ENCODE peak calls at places on chromosomes 1 and 21, in seven cellular contexts. B is RCC 7860; U is BE2C; E is NT2/D1; O is ACHN; F is activated naive CD8-positive, alpha-beta T cell treated with anti-CD3 and anti-CD28 coated beads, Interleukin-2, amount 50 U/mL, for 24 hours; I is AG20443. Y is an unnamed sample.

GRCh38 chr21:45447821-45448220 is 42.9 kb downstream of the COL18A1 start:
- DNase-seq in O (no peak), F (no peak), E (no peak), U (no peak), B (no peak), I (no peak), Y (no peak)

GRCh38 chr1:6288026-6288425 is 27.1 kb upstream of the GPR153 start:
- DNase-seq in B (no peak), I (no peak), E (no peak), U (no peak), O (no peak), F (no peak), Y (no peak)

GRCh38 chr1:16162163-16162822 is 6.4 kb upstream of the EPHA2 start:
- DNase-seq in I (no peak), U (no peak), E (no peak), O (no peak), F (peak; percentile 61), B (no peak), Y (peak; percentile 96)

GRCh38 chr21:45234127-45234526 is 53.6 kb downstream of the POFUT2 start:
- DNase-seq in U (no peak), B (no peak), I (no peak), F (no peak), E (no peak), O (no peak), Y (no peak)

GRCh38 chr1:95117207-95118018 is at the start of gene TLCD4:
- DNase-seq in B (peak; percentile 24), O (peak; percentile 62), E (peak; percentile 51), I (peak; percentile 82), U (peak; percentile 50), F (peak; percentile 19), Y (peak; percentile 77)

GRCh38 chr1:205813755-205814058 is 709 bp upstream of the SLC41A1 start:
- DNase-seq in B (peak; percentile 39), U (no peak), O (no peak), E (no peak), I (no peak), F (peak; percentile 49), Y (no peak)

GRCh38 chr1:6243993-6244392 is at the start of gene HES3:
- DNase-seq in O (no peak), F (no peak), B (no peak), I (no peak), U (no peak), E (no peak), Y (no peak)

GRCh38 chr21:17730782-17731181 is 88.4 kb downstream of the C21orf91 start:
- DNase-seq in O (no peak), U (no peak), F (no peak), B (no peak), I (peak; percentile 26), E (no peak), Y (no peak)

GRCh38 chr1:169326644-169327316 is 40.8 kb downstream of the NME7 start:
- DNase-seq in B (peak; percentile 67), E (no peak), U (no peak), O (peak; percentile 88), F (no peak), I (peak; percentile 12), Y (peak; percentile 31)

GRCh38 chr1:10835423-10836421 is 39.3 kb upstream of the CASZ1 start:
- DNase-seq in E (peak; percentile 83), F (peak; percentile 11), U (peak; percentile 79), I (peak; percentile 75), B (no peak), O (no peak), Y (peak; percentile 95)

GRCh38 chr21:39103689-39104088 is 79.6 kb downstream of the PSMG1 start:
- DNase-seq in B (no peak), O (no peak), I (peak; percentile 53), U (no peak), E (no peak), F (no peak), Y (no peak)

GRCh38 chr1:161162806-161163205 is 3.4 kb upstream of the PPOX start:
- DNase-seq in B (no peak), E (no peak), U (no peak), F (no peak), I (no peak), O (no peak), Y (no peak)

GRCh38 chr21:17613242-17613676 is 558 bp upstream of the BTG3 start:
- DNase-seq in F (peak; percentile 12), O (no peak), B (no peak), E (no peak), U (no peak), I (peak; percentile 39), Y (no peak)

GRCh38 chr1:18088077-18088594 is 19.5 kb upstream of the IGSF21 start:
- DNase-seq in E (no peak), F (no peak), B (no peak), O (no peak), U (no peak), I (no peak), Y (no peak)

GRCh38 chr1:157992031-157992568 is 1.3 kb upstream of the KIRREL1 start:
- DNase-seq in E (peak; percentile 70), F (peak; percentile 59), O (peak; percentile 72), I (peak; percentile 80), U (peak; percentile 47), B (peak; percentile 56), Y (peak; percentile 62)

GRCh38 chr1:185108324-185108723 is 48.4 kb downstream of the TRMT1L start:
- DNase-seq in O (peak; percentile 5), U (no peak), E (no peak), F (no peak), I (no peak), B (no peak), Y (peak; percentile 24)

GRCh38 chr1:84960371-84960770 is 36.5 kb downstream of the MCOLN2 start:
- DNase-seq in E (no peak), I (peak; percentile 34), U (no peak), F (no peak), O (no peak), B (no peak), Y (no peak)

GRCh38 chr1:198238121-198238520 is 81.3 kb downstream of the NEK7 start:
- DNase-seq in I (no peak), B (no peak), O (no peak), E (no peak), F (no peak), U (no peak), Y (no peak)

Y was measured in K562.